ENCODE peak calls at places on chromosomes 4 and X, in ten cellular contexts. P is LHCN-M2; E is GM10248; Q is mammary epithelial cell; D is NCI-H1092; U is memory B cell; Z is sigmoid colon; H is AG08395; C is naive thymus-derived CD4-positive, alpha-beta T cell; M is fibroblast of pulmonary artery. V is an unnamed sample.

GRCh38 chr4:184993243-184993642 is 25.0 kb upstream of the HELT start:
- DNase-seq in P (no peak), E (no peak), Q (no peak), D (no peak), U (no peak), Z (no peak), H (no peak), C (no peak), M (no peak), V (no peak)

GRCh38 chr4:61200195-61200990 is at the start of gene ADGRL3:
- DNase-seq in P (no peak), E (peak; percentile 5), Q (peak; percentile 56), D (peak; percentile 88), U (no peak), Z (peak; percentile 52), H (no peak), C (no peak), M (peak; percentile 42), V (no peak)

GRCh38 chr4:101795704-101796103 is 5.2 kb downstream of the BANK1 start:
- DNase-seq in P (no peak), E (no peak), Q (no peak), D (no peak), U (no peak), Z (no peak), H (no peak), C (no peak), M (no peak), V (no peak)

GRCh38 chrX:38639730-38640129 is 78.4 kb downstream of the TSPAN7 start:
- DNase-seq in P (no peak), E (no peak), Q (no peak), D (no peak), U (no peak), Z (no peak), H (no peak), C (no peak), M (no peak), V (no peak)

GRCh38 chr4:146063143-146063542 is 112.4 kb upstream of the LSM6 start:
- DNase-seq in P (no peak), E (no peak), Q (no peak), D (no peak), U (no peak), Z (no peak), H (no peak), C (no peak), M (no peak), V (no peak)

GRCh38 chrX:49308604-49309269 is 5.3 kb downstream of the GAGE10 start:
- DNase-seq in P (peak; percentile 12), E (no peak), Q (peak; percentile 4), D (no peak), U (no peak), Z (no peak), H (peak; percentile 7), C (peak; percentile 47), M (peak; percentile 44), V (no peak)

GRCh38 chr4:3867403-3868100 is 101.4 kb downstream of the ADRA2C start:
- DNase-seq in P (no peak), E (no peak), Q (no peak), D (no peak), U (no peak), Z (peak; percentile 43), H (no peak), C (no peak), M (no peak), V (no peak)

GRCh38 chrX:3518870-3519269 is 172.4 kb upstream of the MXRA5 start:
- DNase-seq in P (peak; percentile 97), E (no peak), Q (peak; percentile 26), D (no peak), U (no peak), Z (peak; percentile 66), H (peak; percentile 78), C (no peak), M (peak; percentile 79), V (peak; percentile 19)

GRCh38 chr4:181966084-181966483 is 277.1 kb upstream of the TENM3 start:
- DNase-seq in P (peak; percentile 80), E (no peak), Q (peak; percentile 78), D (no peak), U (no peak), Z (no peak), H (peak; percentile 50), C (no peak), M (no peak), V (no peak)

GRCh38 chr4:98746936-98747658 is 88.7 kb upstream of the TSPAN5 start:
- DNase-seq in P (peak; percentile 26), E (no peak), Q (no peak), D (no peak), U (no peak), Z (no peak), H (no peak), C (no peak), M (peak; percentile 19), V (peak; percentile 8)

GRCh38 chrX:115494133-115494532 is 66.8 kb upstream of the PLS3 start:
- DNase-seq in P (peak; percentile 44), E (no peak), Q (no peak), D (peak; percentile 21), U (no peak), Z (no peak), H (no peak), C (no peak), M (no peak), V (no peak)

GRCh38 chr4:163063891-163064290 is 102.8 kb downstream of the NAF1 start:
- DNase-seq in P (peak; percentile 68), E (no peak), Q (peak; percentile 4), D (no peak), U (no peak), Z (no peak), H (peak; percentile 5), C (no peak), M (peak; percentile 3), V (peak; percentile 18)

GRCh38 chrX:53282313-53282712 is 929 bp upstream of the IQSEC2 start:
- DNase-seq in P (no peak), E (no peak), Q (no peak), D (no peak), U (no peak), Z (no peak), H (no peak), C (no peak), M (peak; percentile 11), V (no peak)

GRCh38 chrX:68944211-68944610 is 115.4 kb downstream of the EFNB1 start:
- DNase-seq in P (no peak), E (no peak), Q (no peak), D (no peak), U (peak; percentile 2), Z (peak; percentile 28), H (peak; percentile 0), C (no peak), M (no peak), V (no peak)

GRCh38 chrX:21657318-21658151 is 595 bp downstream of the KLHL34 start:
- DNase-seq in P (no peak), E (no peak), Q (no peak), D (no peak), U (no peak), Z (no peak), H (no peak), C (peak; percentile 43), M (no peak), V (no peak)

V was measured in trophoblast cell.